ENCODE peak calls at places on chromosomes 16 and 17, in ten cellular contexts. Y is endothelial cell; J is amygdala; S is transverse colon; F is BJ; H is stimulated activated CD4-positive, alpha-beta T cell treated with anti-CD3 and anti-CD28 coated beads, Interleukin-4, amount 100 ng/mL, for 24 hours; X is activated effector memory CD4-positive, alpha-beta T cell treated with anti-CD3 and anti-CD28 coated beads, Interleukin-2, amount 50 U/mL, for 16 hours; O is prostate gland; W is ACHN; N is H54. G is an unnamed sample.

GRCh38 chr17:6940186-6940649 is 55.6 kb upstream of the ALOX12 start:
- DNase-seq in N (peak; percentile 23), X (no peak), H (no peak), Y (no peak), F (no peak), O (no peak), W (no peak), S (peak; percentile 9), J (no peak), G (no peak)

GRCh38 chr16:29860218-29860617 is 2.8 kb downstream of the CDIPT start:
- DNase-seq in W (no peak), F (no peak), Y (no peak), O (no peak), X (no peak), S (no peak), J (no peak), N (no peak), H (no peak), G (no peak)

GRCh38 chr17:73304971-73305786 is 6.6 kb downstream of the CDC42EP4 start:
- DNase-seq in O (no peak), X (no peak), N (peak; percentile 73), H (no peak), W (peak; percentile 75), F (peak; percentile 60), S (peak; percentile 65), Y (peak; percentile 47), J (no peak), G (no peak)

GRCh38 chr16:68227183-68227793 is 8.6 kb downstream of the ESRP2 start:
- DNase-seq in W (no peak), Y (no peak), F (no peak), N (no peak), J (no peak), H (no peak), X (peak; percentile 59), S (no peak), O (no peak), G (peak; percentile 49)

GRCh38 chr17:12522743-12523181 is 142.9 kb upstream of the MYOCD start:
- DNase-seq in J (no peak), Y (no peak), F (peak; percentile 62), O (peak; percentile 8), W (no peak), H (no peak), S (peak; percentile 51), N (no peak), X (no peak), G (no peak)

GRCh38 chr17:81317436-81317821 is 22.3 kb upstream of the SLC38A10 start:
- DNase-seq in S (no peak), N (no peak), J (no peak), X (no peak), Y (no peak), H (no peak), O (no peak), F (no peak), W (no peak), G (no peak)

GRCh38 chr17:65294184-65294719 is 157.1 kb downstream of the RGS9 start:
- DNase-seq in W (peak; percentile 61), S (peak; percentile 75), N (peak; percentile 85), O (peak; percentile 51), J (peak; percentile 13), H (peak; percentile 70), F (no peak), Y (peak; percentile 62), X (peak; percentile 83), G (peak; percentile 41)

GRCh38 chr16:30664616-30665109 is 6.4 kb downstream of the FBRS start:
- DNase-seq in J (no peak), O (no peak), S (no peak), X (no peak), W (no peak), N (no peak), F (no peak), H (no peak), Y (no peak), G (no peak)

GRCh38 chr17:45341389-45342158 is 24.8 kb upstream of the MAP3K14 start:
- DNase-seq in H (no peak), S (peak; percentile 7), Y (peak; percentile 67), X (peak; percentile 57), F (peak; percentile 76), N (peak; percentile 95), W (peak; percentile 97), O (no peak), J (no peak), G (no peak)

GRCh38 chr17:45747907-45748306 is 36.2 kb upstream of the CRHR1 start:
- DNase-seq in S (no peak), H (no peak), W (no peak), N (no peak), Y (no peak), F (no peak), O (no peak), J (no peak), X (no peak), G (no peak)

GRCh38 chr16:57620316-57621231 is 7.9 kb upstream of the ADGRG1 start:
- DNase-seq in J (no peak), X (peak; percentile 51), N (no peak), F (no peak), H (no peak), S (peak; percentile 75), W (no peak), Y (no peak), O (peak; percentile 86), G (no peak)

GRCh38 chr17:82212331-82213250 is at the start of gene CCDC57:
- DNase-seq in S (peak; percentile 83), W (peak; percentile 89), F (no peak), Y (peak; percentile 80), N (peak; percentile 87), O (peak; percentile 58), J (peak; percentile 27), H (peak; percentile 75), X (peak; percentile 88), G (peak; percentile 82)

GRCh38 chr17:45230787-45231480 is 9.2 kb downstream of the FMNL1 start:
- DNase-seq in X (peak; percentile 62), F (no peak), O (no peak), J (no peak), Y (no peak), W (no peak), N (no peak), S (no peak), H (no peak), G (no peak)

GRCh38 chr16:85991425-85991824 is 92.5 kb downstream of the IRF8 start:
- DNase-seq in J (no peak), S (no peak), W (no peak), O (no peak), H (no peak), X (no peak), Y (no peak), F (no peak), N (no peak), G (no peak)

GRCh38 chr17:55674107-55674506 is 48.6 kb downstream of the TMEM100 start:
- DNase-seq in H (no peak), W (no peak), S (no peak), F (no peak), X (no peak), N (no peak), O (no peak), Y (no peak), J (no peak), G (no peak)

GRCh38 chr16:80015566-80015965 is 415.0 kb upstream of the MAF start:
- DNase-seq in J (no peak), W (no peak), F (no peak), N (no peak), X (no peak), O (no peak), Y (no peak), H (no peak), S (no peak), G (no peak)

GRCh38 chr17:48393271-48393670 is 36.7 kb downstream of the SKAP1 start:
- DNase-seq in H (no peak), W (no peak), J (no peak), F (no peak), Y (no peak), O (no peak), S (no peak), N (no peak), X (no peak), G (no peak)

GRCh38 chr16:47018223-47018891 is 44.9 kb upstream of the DNAJA2 start:
- DNase-seq in O (peak; percentile 55), N (peak; percentile 22), J (no peak), Y (peak; percentile 49), H (peak; percentile 53), S (peak; percentile 66), W (peak; percentile 74), F (no peak), X (peak; percentile 79), G (no peak)